ENCODE peak calls at places on chromosomes 5 and 9, in nine cellular contexts. Y is neural crest cell; R is SK-N-SH; I is BJ; H is breast epithelium; P is CD8-positive, alpha-beta T cell; S is AG09309; B is AG09319; Z is K562. D is an unnamed sample.
A peak's percentile ranks its signal among the peaks of the same experiment; 100 is the strongest.

GRCh38 chr5:111697215-111697614 is 59.8 kb downstream of the NREP start:
- DNase-seq in Y (no peak), R (no peak), I (no peak), H (no peak), P (no peak), S (no peak), B (no peak), Z (no peak), D (peak; percentile 49)

GRCh38 chr5:144815131-144815530 is 644.5 kb downstream of the KCTD16 start:
- DNase-seq in Y (no peak), R (no peak), I (no peak), H (no peak), P (no peak), S (no peak), B (no peak), Z (no peak), D (no peak)

GRCh38 chr9:83623634-83623991 is 670 bp downstream of the IDNK start:
- DNase-seq in Y (no peak), R (no peak), I (no peak), H (no peak), P (no peak), S (no peak), B (no peak), Z (no peak), D (no peak)

GRCh38 chr9:87818308-87818707 is 64.4 kb upstream of the SPATA31E1 start:
- DNase-seq in Y (no peak), R (no peak), I (no peak), H (no peak), P (no peak), S (no peak), B (no peak), Z (no peak), D (no peak)

GRCh38 chr9:114837923-114838322 is 32.1 kb upstream of the TNFSF15 start:
- DNase-seq in Y (no peak), R (no peak), I (no peak), H (no peak), P (no peak), S (no peak), B (no peak), Z (no peak), D (no peak)

GRCh38 chr5:10354048-10354872 is 765 bp downstream of the MARCHF6 start:
- DNase-seq in Y (peak; percentile 65), R (no peak), I (no peak), H (no peak), P (peak; percentile 44), S (no peak), B (no peak), Z (peak; percentile 81), D (no peak)

GRCh38 chr5:17218353-17219005 is 1.0 kb downstream of the BASP1 start:
- DNase-seq in Y (peak; percentile 22), R (peak; percentile 58), I (no peak), H (no peak), P (no peak), S (peak; percentile 41), B (no peak), Z (no peak), D (peak; percentile 52)

GRCh38 chr9:129258124-129258822 is 80.2 kb upstream of the IER5L start:
- DNase-seq in Y (peak; percentile 94), R (peak; percentile 100), I (no peak), H (peak; percentile 84), P (peak; percentile 85), S (no peak), B (peak; percentile 70), Z (peak; percentile 100), D (peak; percentile 85)

GRCh38 chr9:76887003-76887821 is 18.7 kb downstream of the PRUNE2 start:
- DNase-seq in Y (no peak), R (no peak), I (no peak), H (no peak), P (no peak), S (no peak), B (no peak), Z (no peak), D (no peak)

GRCh38 chr9:79969383-79969782 is 397.6 kb downstream of the TLE4 start:
- DNase-seq in Y (no peak), R (peak; percentile 31), I (no peak), H (no peak), P (no peak), S (no peak), B (no peak), Z (no peak), D (no peak)

GRCh38 chr9:83473488-83473971 is 64.7 kb downstream of the FRMD3 start:
- DNase-seq in Y (no peak), R (no peak), I (no peak), H (no peak), P (no peak), S (no peak), B (no peak), Z (no peak), D (no peak)

GRCh38 chr9:117091529-117091928 is 323.3 kb downstream of the ASTN2 start:
- DNase-seq in Y (no peak), R (no peak), I (no peak), H (no peak), P (no peak), S (no peak), B (no peak), Z (no peak), D (no peak)

GRCh38 chr5:110757118-110757729 is 18.4 kb downstream of the SLC25A46 start:
- DNase-seq in Y (peak; percentile 20), R (no peak), I (no peak), H (no peak), P (no peak), S (no peak), B (no peak), Z (peak; percentile 32), D (no peak)

GRCh38 chr5:74949976-74950375 is 83.8 kb upstream of the FAM169A start:
- DNase-seq in Y (no peak), R (no peak), I (no peak), H (no peak), P (no peak), S (no peak), B (peak; percentile 25), Z (no peak), D (no peak)

GRCh38 chr9:37974506-37975173 is 70.7 kb upstream of the SLC25A51 start:
- DNase-seq in Y (no peak), R (no peak), I (no peak), H (no peak), P (no peak), S (no peak), B (no peak), Z (no peak), D (no peak)

GRCh38 chr9:37971691-37972090 is 67.8 kb upstream of the SLC25A51 start:
- DNase-seq in Y (no peak), R (no peak), I (no peak), H (no peak), P (no peak), S (no peak), B (no peak), Z (no peak), D (no peak)

GRCh38 chr9:37971107-37971459 is 67.2 kb upstream of the SLC25A51 start:
- DNase-seq in Y (no peak), R (no peak), I (no peak), H (no peak), P (no peak), S (no peak), B (no peak), Z (no peak), D (no peak)

GRCh38 chr9:37970301-37971106 is 66.6 kb upstream of the SLC25A51 start:
- DNase-seq in Y (no peak), R (no peak), I (no peak), H (no peak), P (no peak), S (no peak), B (no peak), Z (no peak), D (no peak)

DNA sequence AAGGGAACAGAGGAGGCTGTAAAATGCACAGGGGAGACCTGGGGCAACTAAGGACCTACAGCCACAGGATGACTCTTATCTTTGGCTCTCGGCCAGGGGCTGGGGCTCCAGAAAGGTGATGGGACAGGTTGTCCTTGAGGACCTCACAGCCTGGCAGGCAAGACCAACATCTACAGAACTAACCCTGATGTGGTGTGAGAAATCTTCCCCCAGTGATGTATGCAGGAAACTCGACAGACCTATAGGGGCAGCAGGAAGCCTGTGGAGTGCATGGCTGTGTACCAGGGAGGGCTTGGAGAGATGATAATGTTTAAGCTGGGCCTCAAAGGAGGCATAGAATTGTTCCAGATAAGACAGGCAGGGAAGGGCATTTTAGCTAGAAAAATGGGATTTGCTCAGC is 68.4 kb upstream of the SLC25A51 start:
- DNase-seq in Y (no peak), R (no peak), I (no peak), H (no peak), P (no peak), S (no peak), B (no peak), Z (no peak), D (no peak)
- TF ChIP-seq CTCF in Y (peak; percentile 24), R (peak; percentile 27), I (peak; percentile 22), H (no peak), P (no peak), S (peak; percentile 25), B (peak; percentile 15), Z (peak; percentile 15), D (no peak)

DNA sequence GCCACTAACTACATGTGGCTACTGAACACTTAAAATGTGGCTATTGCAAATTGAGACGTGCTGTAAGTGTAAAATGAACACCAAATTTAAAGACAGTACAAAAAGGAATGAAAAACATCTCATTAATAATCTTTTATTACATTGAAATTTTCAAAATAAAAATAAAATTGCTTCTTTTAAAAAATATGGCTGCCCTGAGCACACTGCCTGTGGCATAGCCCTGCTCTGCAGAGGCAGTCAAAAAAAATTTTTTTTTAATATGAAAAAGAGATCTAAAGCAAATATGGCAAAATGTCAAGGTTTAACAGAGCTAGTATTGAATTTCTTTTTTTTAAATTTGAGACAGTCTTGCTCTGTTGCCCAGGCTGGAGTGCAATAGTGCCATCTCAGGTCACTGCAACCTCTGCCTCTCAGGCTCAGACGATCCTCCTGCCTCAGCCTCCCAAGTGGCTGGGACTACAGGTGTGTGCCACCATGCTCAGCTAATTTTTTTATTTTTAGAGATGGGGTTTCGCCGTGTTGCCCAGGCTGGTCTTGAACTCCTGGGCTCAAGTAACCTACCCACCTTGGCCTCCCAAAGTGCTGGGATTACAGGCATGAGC is 25.6 kb downstream of the CARNMT1 start:
- DNase-seq in Y (no peak), R (no peak), I (no peak), H (no peak), P (no peak), S (no peak), B (no peak), Z (no peak), D (no peak)
- TF ChIP-seq CTCF in Y (peak; percentile 10), R (no peak), I (no peak), H (no peak), P (peak; percentile 37), S (no peak), B (no peak), Z (no peak), D (peak; percentile 52)

DNA sequence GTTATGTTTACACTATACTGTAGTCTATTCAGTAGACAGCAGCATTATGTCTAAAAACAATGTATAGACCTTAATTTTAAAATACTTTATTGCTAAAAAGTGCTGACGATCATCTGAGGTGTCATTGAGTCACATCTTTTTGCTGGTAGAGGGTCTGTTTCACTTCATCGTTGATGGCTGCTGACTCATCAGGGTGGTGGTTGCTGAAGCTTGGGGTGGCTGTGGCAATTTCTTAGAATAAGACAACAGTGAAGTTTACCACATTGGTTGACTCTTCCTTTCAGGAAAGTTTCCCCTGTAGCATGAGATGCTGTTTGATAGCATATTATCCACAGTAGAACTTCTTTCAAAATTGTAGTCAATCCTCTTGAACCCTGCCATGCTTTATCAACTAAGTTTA is 150.3 kb downstream of the FBXL7 start:
- DNase-seq in Y (no peak), R (no peak), I (no peak), H (no peak), P (no peak), S (no peak), B (no peak), Z (no peak), D (no peak)
- TF ChIP-seq CTCF in Y (no peak), R (no peak), I (no peak), H (no peak), P (no peak), S (no peak), B (no peak), Z (no peak), D (no peak)

GRCh38 chr9:70510157-70510770 is 95.8 kb upstream of the KLF9 start:
- DNase-seq in Y (peak; percentile 22), R (peak; percentile 26), I (no peak), H (no peak), P (no peak), S (no peak), B (no peak), Z (peak; percentile 36), D (no peak)
- TF ChIP-seq CTCF in Y (peak; percentile 63), R (peak; percentile 62), I (peak; percentile 54), H (no peak), P (no peak), S (peak; percentile 57), B (peak; percentile 37), Z (peak; percentile 53), D (peak; percentile 32)

D was measured in mesothelial cell of epicardium.